ENCODE peak calls at places on chromosomes 6 and 20, in five cellular contexts. V is AML-193, H is iPS-NIHi11, E is neural crest cell, N is mesendoderm. S is an unnamed sample.

GRCh38 chr20:44650777-44651493 is 564 bp downstream of the ADA start:
- DNase-seq in H (no peak), N (peak; percentile 29), V (no peak), E (no peak), S (no peak)

GRCh38 chr6:10578718-10579117 is 57.6 kb downstream of the GCNT2 start:
- DNase-seq in E (no peak), V (no peak), N (no peak), H (no peak), S (no peak)

GRCh38 chr20:45392733-45393132 is 14.6 kb upstream of the TP53TG5 start:
- DNase-seq in E (no peak), N (peak; percentile 37), H (no peak), V (no peak), S (no peak)

GRCh38 chr6:6964675-6965074 is 143.1 kb upstream of the RREB1 start:
- DNase-seq in N (no peak), V (no peak), E (no peak), H (no peak), S (no peak)

GRCh38 chr20:33172781-33173180 is 4.8 kb downstream of the BPIFA2 start:
- DNase-seq in E (no peak), N (no peak), V (no peak), H (no peak), S (no peak)

GRCh38 chr6:111580401-111580800 is 25.3 kb downstream of the TRAF3IP2 start:
- DNase-seq in E (no peak), H (no peak), V (no peak), N (no peak), S (no peak)

GRCh38 chr6:124002377-124003081 is 198.9 kb downstream of the NKAIN2 start:
- DNase-seq in E (no peak), N (no peak), V (no peak), H (no peak), S (no peak)

GRCh38 chr6:158211273-158212055 is 43.3 kb downstream of the GTF2H5 start:
- DNase-seq in N (no peak), V (no peak), H (no peak), E (no peak), S (no peak)

GRCh38 chr6:88349511-88349910 is 183.4 kb upstream of the CNR1 start:
- DNase-seq in V (no peak), H (no peak), N (no peak), E (no peak), S (no peak)